ENCODE peak calls at places on chromosomes 5 and 9, in seven cellular contexts. K is H9, B is mesendoderm, I is neuronal stem cell, W is trophoblast cell, A is mesenchymal stem cell, D is H1. V is an unnamed sample.

GRCh38 chr5:95861858-95862561 is 39.5 kb upstream of the GLRX start:
- DNase-seq in K (no peak), B (no peak), I (no peak), W (peak; percentile 83), A (peak; percentile 86), D (no peak), V (peak; percentile 60)

GRCh38 chr5:15124461-15124860 is 252.9 kb upstream of the ANKH start:
- DNase-seq in K (no peak), B (no peak), I (no peak), W (no peak), A (no peak), D (no peak), V (no peak)

GRCh38 chr5:81303563-81303962 is 2.2 kb downstream of the ZCCHC9 start:
- DNase-seq in K (no peak), B (no peak), I (no peak), W (peak; percentile 86), A (peak; percentile 74), D (no peak), V (peak; percentile 94)

GRCh38 chr9:93945400-93946337 is 9.5 kb downstream of the BARX1 start:
- DNase-seq in K (no peak), B (no peak), I (no peak), W (no peak), A (no peak), D (no peak), V (no peak)

GRCh38 chr9:136095495-136096058 is 488 bp upstream of the NACC2 start:
- DNase-seq in K (no peak), B (no peak), I (peak; percentile 39), W (peak; percentile 63), A (peak; percentile 50), D (no peak), V (peak; percentile 31)

GRCh38 chr9:73026375-73026774 is 73.5 kb upstream of the ALDH1A1 start:
- DNase-seq in K (no peak), B (no peak), I (no peak), W (no peak), A (no peak), D (no peak), V (no peak)

GRCh38 chr5:39422036-39422606 is 2.7 kb downstream of the DAB2 start:
- DNase-seq in K (no peak), B (peak; percentile 27), I (no peak), W (no peak), A (no peak), D (no peak), V (no peak)

GRCh38 chr5:160254706-160255105 is 25.4 kb downstream of the FABP6 start:
- DNase-seq in K (no peak), B (no peak), I (no peak), W (no peak), A (no peak), D (no peak), V (no peak)

GRCh38 chr5:32027717-32028321 is 146.3 kb downstream of the GOLPH3 start:
- DNase-seq in K (peak; percentile 36), B (peak; percentile 84), I (peak; percentile 30), W (peak; percentile 91), A (peak; percentile 99), D (no peak), V (peak; percentile 97)

GRCh38 chr9:114883709-114884108 is 46.7 kb downstream of the TNFSF8 start:
- DNase-seq in K (no peak), B (no peak), I (no peak), W (no peak), A (no peak), D (no peak), V (no peak)

GRCh38 chr5:146825033-146825432 is 53.5 kb downstream of the PPP2R2B start:
- DNase-seq in K (peak; percentile 54), B (peak; percentile 67), I (peak; percentile 47), W (peak; percentile 68), A (peak; percentile 38), D (peak; percentile 60), V (peak; percentile 11)

GRCh38 chr5:73363911-73364730 is 84.5 kb downstream of the FOXD1 start:
- DNase-seq in K (no peak), B (peak; percentile 45), I (no peak), W (no peak), A (peak; percentile 80), D (no peak), V (peak; percentile 80)

GRCh38 chr5:62577488-62577887 is 1.1 kb upstream of the LRRC70 start:
- DNase-seq in K (no peak), B (no peak), I (no peak), W (peak; percentile 74), A (no peak), D (no peak), V (no peak)

GRCh38 chr9:113649054-113649453 is 185.5 kb downstream of the RGS3 start:
- DNase-seq in K (no peak), B (no peak), I (no peak), W (no peak), A (no peak), D (no peak), V (peak; percentile 57)

GRCh38 chr5:38648703-38649291 is 92.4 kb upstream of the LIFR start:
- DNase-seq in K (no peak), B (peak; percentile 55), I (no peak), W (peak; percentile 13), A (peak; percentile 53), D (no peak), V (no peak)

GRCh38 chr5:120394259-120394658 is 69.8 kb upstream of the PRR16 start:
- DNase-seq in K (no peak), B (no peak), I (no peak), W (peak; percentile 41), A (no peak), D (no peak), V (no peak)

GRCh38 chr9:99103505-99103904 is 1.4 kb upstream of the TGFBR1 start:
- DNase-seq in K (peak; percentile 36), B (peak; percentile 42), I (no peak), W (no peak), A (peak; percentile 54), D (no peak), V (peak; percentile 9)

GRCh38 chr5:31033295-31033694 is 160.2 kb upstream of the CDH6 start:
- DNase-seq in K (no peak), B (no peak), I (no peak), W (no peak), A (no peak), D (no peak), V (peak; percentile 68)

GRCh38 chr9:109001275-109001676 is 12.0 kb downstream of the CTNNAL1 start:
- DNase-seq in K (no peak), B (no peak), I (no peak), W (peak; percentile 66), A (peak; percentile 80), D (no peak), V (peak; percentile 93)

GRCh38 chr9:123883634-123884033 is 46.3 kb downstream of the DENND1A start:
- DNase-seq in K (no peak), B (no peak), I (no peak), W (no peak), A (no peak), D (no peak), V (peak; percentile 37)

GRCh38 chr9:123876750-123877149 is 53.2 kb downstream of the DENND1A start:
- DNase-seq in K (no peak), B (no peak), I (no peak), W (no peak), A (no peak), D (no peak), V (no peak)

GRCh38 chr9:123881604-123882003 is 48.3 kb downstream of the DENND1A start:
- DNase-seq in K (no peak), B (no peak), I (no peak), W (no peak), A (no peak), D (no peak), V (no peak)
- H4K8ac ChIP-seq in K (no peak overlapping the region), B (no peak overlapping the region), I (no peak overlapping the region), W (no peak overlapping the region), A (no peak overlapping the region), D (no peak overlapping the region), V (no peak overlapping the region)

DNA sequence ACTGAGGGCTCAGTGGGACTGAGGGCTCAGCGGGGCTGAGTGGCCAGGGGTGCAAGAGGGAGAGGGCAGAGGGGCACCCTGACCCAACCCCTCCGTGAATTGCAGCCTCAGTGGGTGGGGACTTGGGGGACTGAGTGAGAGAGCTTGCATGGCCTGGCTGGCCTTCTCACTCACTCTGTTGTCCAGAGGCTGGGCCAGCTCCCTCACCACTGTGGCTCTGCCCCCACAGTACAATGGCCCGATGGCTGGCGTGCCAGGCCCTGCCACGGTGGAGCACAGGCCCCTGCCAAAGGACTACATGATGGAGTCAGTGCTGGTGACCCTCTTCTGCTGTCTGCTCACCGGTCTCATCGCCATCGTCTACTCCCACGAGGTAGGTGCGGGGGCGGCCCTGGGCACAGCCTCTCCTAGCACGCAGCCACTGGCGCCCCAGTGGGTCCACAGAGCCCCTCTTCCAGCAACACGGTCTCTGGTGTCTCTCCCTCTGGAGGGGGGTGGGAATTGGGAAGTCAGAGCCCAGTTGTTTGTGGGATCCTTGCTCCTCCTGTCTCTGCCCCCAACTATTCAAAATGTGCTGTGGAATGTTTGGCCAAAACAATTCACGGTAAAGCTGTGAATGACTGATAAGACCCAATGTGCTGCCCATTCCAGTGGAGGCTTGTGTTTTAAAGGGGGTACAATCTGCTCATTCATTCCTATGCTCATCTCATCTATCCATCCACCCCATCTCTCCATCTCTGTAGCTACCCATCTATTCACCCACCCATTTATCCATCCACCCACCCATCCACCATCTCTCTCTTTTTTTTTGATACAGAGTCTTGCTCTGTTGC is 10.7 kb downstream of the PRRT1B start:
- DNase-seq in K (no peak), B (no peak), I (no peak), W (no peak), A (no peak), D (no peak), V (no peak)
- H4K8ac ChIP-seq in K (no peak overlapping the region), B (no peak overlapping the region), I (no peak overlapping the region), W (no peak overlapping the region), A (no peak overlapping the region), D (peak overlapping the region; percentile 68), V (no peak overlapping the region)

DNA sequence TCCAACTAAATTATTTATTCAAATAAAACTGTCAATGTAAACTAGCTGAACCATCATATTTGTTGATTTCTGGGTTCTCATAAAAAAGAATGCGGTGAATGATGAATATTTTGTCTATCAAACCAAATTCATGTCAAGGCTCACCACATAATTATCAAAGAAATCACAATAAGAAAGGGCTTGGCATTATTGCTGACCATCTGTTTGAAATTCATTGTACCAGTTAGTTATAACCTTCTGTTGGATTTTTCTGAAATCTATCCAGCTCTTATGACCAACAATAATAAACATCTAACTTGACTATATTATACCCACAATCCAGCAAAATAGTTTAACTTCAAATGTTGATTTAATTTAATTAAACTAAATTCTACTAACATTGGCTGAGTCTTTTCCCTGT is 53.1 kb downstream of the GABRA1 start:
- DNase-seq in K (no peak), B (no peak), I (no peak), W (no peak), A (no peak), D (no peak), V (no peak)
- H4K8ac ChIP-seq in K (no peak overlapping the region), B (no peak overlapping the region), I (no peak overlapping the region), W (no peak overlapping the region), A (no peak overlapping the region), D (no peak overlapping the region), V (no peak overlapping the region)

GRCh38 chr9:111148994-111149759 is 110.9 kb upstream of the LPAR1 start:
- DNase-seq in K (no peak), B (peak; percentile 26), I (no peak), W (no peak), A (no peak), D (no peak), V (no peak)

GRCh38 chr9:111150241-111150640 is 112.0 kb upstream of the LPAR1 start:
- DNase-seq in K (no peak), B (no peak), I (no peak), W (no peak), A (no peak), D (no peak), V (no peak)

GRCh38 chr9:111152614-111153013 is 114.3 kb upstream of the LPAR1 start:
- DNase-seq in K (no peak), B (no peak), I (no peak), W (no peak), A (no peak), D (no peak), V (no peak)

GRCh38 chr9:111148390-111148993 is 110.2 kb upstream of the LPAR1 start:
- DNase-seq in K (no peak), B (no peak), I (no peak), W (peak; percentile 28), A (peak; percentile 32), D (no peak), V (peak; percentile 22)

GRCh38 chr9:111147021-111147420 is 108.8 kb upstream of the LPAR1 start:
- DNase-seq in K (no peak), B (no peak), I (no peak), W (no peak), A (no peak), D (no peak), V (no peak)
- H4K8ac ChIP-seq in K (no peak overlapping the region), B (no peak overlapping the region), I (no peak overlapping the region), W (no peak overlapping the region), A (no peak overlapping the region), D (no peak overlapping the region), V (no peak overlapping the region)